ENCODE peak calls at places on chromosomes 6 and 20, in five cellular contexts. One of them, this sample, is unnamed.

GRCh38 chr6:64170326-64170725 is 534.7 kb downstream of the PHF3 start:
- DNase-seq in OCI-LY7: no peak
- DNase-seq in AG09319: no peak
- DNase-seq in stimulated activated CD4-positive, alpha-beta T cell treated with anti-CD3 and anti-CD28 coated beads, Interleukin-1b, Interleukin-23, amount 100 ng/mL, for 4 hours: no peak
- DNase-seq in stimulated activated naive CD8-positive, alpha-beta T cell treated with anti-CD3 and anti-CD28 coated beads, Interleukin-15, Interleukin-2, amounts not matched to agents 100 U/mL and 50 U/mL, for 24 hours: no peak
- DNase-seq in this sample: no peak

GRCh38 chr6:85756982-85757381 is 114.3 kb upstream of the SYNCRIP start:
- DNase-seq in stimulated activated CD4-positive, alpha-beta T cell treated with anti-CD3 and anti-CD28 coated beads, Interleukin-1b, Interleukin-23, amount 100 ng/mL, for 4 hours: no peak
- DNase-seq in stimulated activated naive CD8-positive, alpha-beta T cell treated with anti-CD3 and anti-CD28 coated beads, Interleukin-15, Interleukin-2, amounts not matched to agents 100 U/mL and 50 U/mL, for 24 hours: no peak
- DNase-seq in AG09319: no peak
- DNase-seq in OCI-LY7: peak; percentile 21
- DNase-seq in this sample: peak; percentile 12

GRCh38 chr20:61251529-61252393 is at the start of gene CDH4:
- DNase-seq in OCI-LY7: no peak
- DNase-seq in stimulated activated naive CD8-positive, alpha-beta T cell treated with anti-CD3 and anti-CD28 coated beads, Interleukin-15, Interleukin-2, amounts not matched to agents 100 U/mL and 50 U/mL, for 24 hours: no peak
- DNase-seq in stimulated activated CD4-positive, alpha-beta T cell treated with anti-CD3 and anti-CD28 coated beads, Interleukin-1b, Interleukin-23, amount 100 ng/mL, for 4 hours: no peak
- DNase-seq in AG09319: no peak
- DNase-seq in this sample: no peak

GRCh38 chr6:121857551-121857950 is 422.1 kb downstream of the GJA1 start:
- DNase-seq in OCI-LY7: no peak
- DNase-seq in stimulated activated naive CD8-positive, alpha-beta T cell treated with anti-CD3 and anti-CD28 coated beads, Interleukin-15, Interleukin-2, amounts not matched to agents 100 U/mL and 50 U/mL, for 24 hours: no peak
- DNase-seq in stimulated activated CD4-positive, alpha-beta T cell treated with anti-CD3 and anti-CD28 coated beads, Interleukin-1b, Interleukin-23, amount 100 ng/mL, for 4 hours: no peak
- DNase-seq in AG09319: no peak
- DNase-seq in this sample: no peak

GRCh38 chr6:108831104-108831503 is 17.1 kb upstream of the ARMC2 start:
- DNase-seq in AG09319: peak; percentile 15
- DNase-seq in stimulated activated CD4-positive, alpha-beta T cell treated with anti-CD3 and anti-CD28 coated beads, Interleukin-1b, Interleukin-23, amount 100 ng/mL, for 4 hours: no peak
- DNase-seq in stimulated activated naive CD8-positive, alpha-beta T cell treated with anti-CD3 and anti-CD28 coated beads, Interleukin-15, Interleukin-2, amounts not matched to agents 100 U/mL and 50 U/mL, for 24 hours: no peak
- DNase-seq in OCI-LY7: no peak
- DNase-seq in this sample: no peak

GRCh38 chr6:133207754-133208153 is 33.4 kb upstream of the EYA4 start:
- DNase-seq in stimulated activated naive CD8-positive, alpha-beta T cell treated with anti-CD3 and anti-CD28 coated beads, Interleukin-15, Interleukin-2, amounts not matched to agents 100 U/mL and 50 U/mL, for 24 hours: no peak
- DNase-seq in AG09319: no peak
- DNase-seq in stimulated activated CD4-positive, alpha-beta T cell treated with anti-CD3 and anti-CD28 coated beads, Interleukin-1b, Interleukin-23, amount 100 ng/mL, for 4 hours: no peak
- DNase-seq in OCI-LY7: no peak
- DNase-seq in this sample: no peak

GRCh38 chr20:17895641-17896246 is 72.8 kb downstream of the SNX5 start:
- DNase-seq in stimulated activated CD4-positive, alpha-beta T cell treated with anti-CD3 and anti-CD28 coated beads, Interleukin-1b, Interleukin-23, amount 100 ng/mL, for 4 hours: peak; percentile 52
- DNase-seq in OCI-LY7: no peak
- DNase-seq in stimulated activated naive CD8-positive, alpha-beta T cell treated with anti-CD3 and anti-CD28 coated beads, Interleukin-15, Interleukin-2, amounts not matched to agents 100 U/mL and 50 U/mL, for 24 hours: peak; percentile 83
- DNase-seq in AG09319: no peak
- DNase-seq in this sample: peak; percentile 20

GRCh38 chr6:56902551-56903464 is 52.1 kb upstream of the BEND6 start:
- DNase-seq in stimulated activated CD4-positive, alpha-beta T cell treated with anti-CD3 and anti-CD28 coated beads, Interleukin-1b, Interleukin-23, amount 100 ng/mL, for 4 hours: no peak
- DNase-seq in AG09319: peak; percentile 56
- DNase-seq in stimulated activated naive CD8-positive, alpha-beta T cell treated with anti-CD3 and anti-CD28 coated beads, Interleukin-15, Interleukin-2, amounts not matched to agents 100 U/mL and 50 U/mL, for 24 hours: no peak
- DNase-seq in OCI-LY7: peak; percentile 57
- DNase-seq in this sample: peak; percentile 24

GRCh38 chr6:112013051-112013450 is 40.9 kb upstream of the CCN6 start:
- DNase-seq in AG09319: no peak
- DNase-seq in stimulated activated naive CD8-positive, alpha-beta T cell treated with anti-CD3 and anti-CD28 coated beads, Interleukin-15, Interleukin-2, amounts not matched to agents 100 U/mL and 50 U/mL, for 24 hours: no peak
- DNase-seq in stimulated activated CD4-positive, alpha-beta T cell treated with anti-CD3 and anti-CD28 coated beads, Interleukin-1b, Interleukin-23, amount 100 ng/mL, for 4 hours: no peak
- DNase-seq in OCI-LY7: no peak
- DNase-seq in this sample: no peak

GRCh38 chr6:84426002-84426705 is 198.7 kb upstream of the CEP162 start:
- DNase-seq in stimulated activated CD4-positive, alpha-beta T cell treated with anti-CD3 and anti-CD28 coated beads, Interleukin-1b, Interleukin-23, amount 100 ng/mL, for 4 hours: no peak
- DNase-seq in OCI-LY7: no peak
- DNase-seq in stimulated activated naive CD8-positive, alpha-beta T cell treated with anti-CD3 and anti-CD28 coated beads, Interleukin-15, Interleukin-2, amounts not matched to agents 100 U/mL and 50 U/mL, for 24 hours: no peak
- DNase-seq in AG09319: no peak
- DNase-seq in this sample: no peak

GRCh38 chr6:31569861-31570536 is 2.1 kb upstream of the LTA start:
- DNase-seq in AG09319: no peak
- DNase-seq in stimulated activated CD4-positive, alpha-beta T cell treated with anti-CD3 and anti-CD28 coated beads, Interleukin-1b, Interleukin-23, amount 100 ng/mL, for 4 hours: no peak
- DNase-seq in OCI-LY7: no peak
- DNase-seq in stimulated activated naive CD8-positive, alpha-beta T cell treated with anti-CD3 and anti-CD28 coated beads, Interleukin-15, Interleukin-2, amounts not matched to agents 100 U/mL and 50 U/mL, for 24 hours: no peak
- DNase-seq in this sample: no peak

GRCh38 chr6:52530351-52530750 is 46.5 kb downstream of the TRAM2 start:
- DNase-seq in stimulated activated naive CD8-positive, alpha-beta T cell treated with anti-CD3 and anti-CD28 coated beads, Interleukin-15, Interleukin-2, amounts not matched to agents 100 U/mL and 50 U/mL, for 24 hours: no peak
- DNase-seq in OCI-LY7: no peak
- DNase-seq in AG09319: no peak
- DNase-seq in stimulated activated CD4-positive, alpha-beta T cell treated with anti-CD3 and anti-CD28 coated beads, Interleukin-1b, Interleukin-23, amount 100 ng/mL, for 4 hours: no peak
- DNase-seq in this sample: no peak

GRCh38 chr6:122736166-122736565 is 43.4 kb upstream of the FABP7 start:
- DNase-seq in AG09319: no peak
- DNase-seq in OCI-LY7: no peak
- DNase-seq in stimulated activated naive CD8-positive, alpha-beta T cell treated with anti-CD3 and anti-CD28 coated beads, Interleukin-15, Interleukin-2, amounts not matched to agents 100 U/mL and 50 U/mL, for 24 hours: no peak
- DNase-seq in stimulated activated CD4-positive, alpha-beta T cell treated with anti-CD3 and anti-CD28 coated beads, Interleukin-1b, Interleukin-23, amount 100 ng/mL, for 4 hours: no peak
- DNase-seq in this sample: no peak

GRCh38 chr6:13184089-13184468 is 144.3 kb downstream of the TBC1D7 start:
- DNase-seq in stimulated activated naive CD8-positive, alpha-beta T cell treated with anti-CD3 and anti-CD28 coated beads, Interleukin-15, Interleukin-2, amounts not matched to agents 100 U/mL and 50 U/mL, for 24 hours: no peak
- DNase-seq in AG09319: no peak
- DNase-seq in OCI-LY7: no peak
- DNase-seq in stimulated activated CD4-positive, alpha-beta T cell treated with anti-CD3 and anti-CD28 coated beads, Interleukin-1b, Interleukin-23, amount 100 ng/mL, for 4 hours: no peak
- DNase-seq in this sample: no peak

GRCh38 chr20:10728873-10729670 is 55.3 kb upstream of the JAG1 start:
- DNase-seq in OCI-LY7: no peak
- DNase-seq in stimulated activated CD4-positive, alpha-beta T cell treated with anti-CD3 and anti-CD28 coated beads, Interleukin-1b, Interleukin-23, amount 100 ng/mL, for 4 hours: no peak
- DNase-seq in stimulated activated naive CD8-positive, alpha-beta T cell treated with anti-CD3 and anti-CD28 coated beads, Interleukin-15, Interleukin-2, amounts not matched to agents 100 U/mL and 50 U/mL, for 24 hours: no peak
- DNase-seq in AG09319: no peak
- DNase-seq in this sample: no peak

GRCh38 chr6:122832515-122833228 is 43.6 kb downstream of the SMPDL3A start:
- DNase-seq in OCI-LY7: no peak
- DNase-seq in stimulated activated CD4-positive, alpha-beta T cell treated with anti-CD3 and anti-CD28 coated beads, Interleukin-1b, Interleukin-23, amount 100 ng/mL, for 4 hours: no peak
- DNase-seq in AG09319: no peak
- DNase-seq in stimulated activated naive CD8-positive, alpha-beta T cell treated with anti-CD3 and anti-CD28 coated beads, Interleukin-15, Interleukin-2, amounts not matched to agents 100 U/mL and 50 U/mL, for 24 hours: no peak
- DNase-seq in this sample: no peak